ENCODE peak calls at places on chromosomes 13 and 19, in five cellular contexts. One of them, this sample, is unnamed.

GRCh38 chr19:4115050-4115817 is 8.7 kb downstream of the MAP2K2 start:
- DNase-seq in NCI-H1092: no peak
- DNase-seq in endothelial cell: no peak
- DNase-seq in body of pancreas: no peak
- DNase-seq in MV-4-11: peak
- DNase-seq in this sample: no peak

GRCh38 chr13:84446972-84447700 is 564.9 kb upstream of the SLITRK1 start:
- DNase-seq in NCI-H1092: no peak
- DNase-seq in endothelial cell: no peak
- DNase-seq in body of pancreas: no peak
- DNase-seq in MV-4-11: no peak
- DNase-seq in this sample: no peak

GRCh38 chr19:40687525-40688016 is 2.9 kb downstream of the NUMBL start:
- DNase-seq in NCI-H1092: no peak
- DNase-seq in endothelial cell: no peak
- DNase-seq in body of pancreas: peak
- DNase-seq in MV-4-11: no peak
- DNase-seq in this sample: no peak

GRCh38 chr13:20526664-20527063 is 1.0 kb upstream of the CRYL1 start:
- DNase-seq in NCI-H1092: no peak
- DNase-seq in endothelial cell: no peak
- DNase-seq in body of pancreas: no peak
- DNase-seq in MV-4-11: no peak
- DNase-seq in this sample: no peak

GRCh38 chr13:37289212-37289935 is 183.9 kb upstream of the CSNK1A1L start:
- DNase-seq in NCI-H1092: no peak
- DNase-seq in endothelial cell: no peak
- DNase-seq in body of pancreas: no peak
- DNase-seq in MV-4-11: no peak
- DNase-seq in this sample: no peak

GRCh38 chr13:26184791-26185250 is 37.3 kb downstream of the RNF6 start:
- DNase-seq in NCI-H1092: peak
- DNase-seq in endothelial cell: peak
- DNase-seq in body of pancreas: peak
- DNase-seq in MV-4-11: peak
- DNase-seq in this sample: peak

GRCh38 chr19:44637390-44637764 is 6.3 kb upstream of the PVR start:
- DNase-seq in NCI-H1092: no peak
- DNase-seq in endothelial cell: no peak
- DNase-seq in body of pancreas: no peak
- DNase-seq in MV-4-11: no peak
- DNase-seq in this sample: no peak

GRCh38 chr19:23925285-23925684 is 10.6 kb downstream of the ZNF726 start:
- DNase-seq in NCI-H1092: no peak
- DNase-seq in endothelial cell: no peak
- DNase-seq in body of pancreas: no peak
- DNase-seq in MV-4-11: no peak
- DNase-seq in this sample: no peak

GRCh38 chr13:35866801-35867200 is 264.4 kb downstream of the DCLK1 start:
- DNase-seq in NCI-H1092: no peak
- DNase-seq in endothelial cell: no peak
- DNase-seq in body of pancreas: no peak
- DNase-seq in MV-4-11: no peak
- DNase-seq in this sample: no peak

GRCh38 chr19:52735734-52736133 is 890 bp upstream of the ZNF611 start:
- DNase-seq in NCI-H1092: no peak
- DNase-seq in endothelial cell: peak
- DNase-seq in body of pancreas: peak
- DNase-seq in MV-4-11: no peak
- DNase-seq in this sample: peak

GRCh38 chr19:49439841-49440240 is 1.5 kb downstream of the SLC17A7 start:
- DNase-seq in NCI-H1092: no peak
- DNase-seq in endothelial cell: no peak
- DNase-seq in body of pancreas: no peak
- DNase-seq in MV-4-11: no peak
- DNase-seq in this sample: no peak

GRCh38 chr13:50344717-50345116 is 329.5 kb downstream of the KCNRG start:
- DNase-seq in NCI-H1092: no peak
- DNase-seq in endothelial cell: no peak
- DNase-seq in body of pancreas: no peak
- DNase-seq in MV-4-11: no peak
- DNase-seq in this sample: no peak

GRCh38 chr19:33809960-33810359 is 13.3 kb downstream of the KCTD15 start:
- DNase-seq in NCI-H1092: no peak
- DNase-seq in endothelial cell: no peak
- DNase-seq in body of pancreas: no peak
- DNase-seq in MV-4-11: no peak
- DNase-seq in this sample: no peak

GRCh38 chr13:97234742-97235141 is 12.6 kb downstream of the MBNL2 start:
- DNase-seq in NCI-H1092: no peak
- DNase-seq in endothelial cell: no peak
- DNase-seq in body of pancreas: no peak
- DNase-seq in MV-4-11: no peak
- DNase-seq in this sample: no peak

GRCh38 chr19:51382004-51382403 is 5.8 kb downstream of the LIM2 start:
- DNase-seq in NCI-H1092: no peak
- DNase-seq in endothelial cell: no peak
- DNase-seq in body of pancreas: no peak
- DNase-seq in MV-4-11: no peak
- DNase-seq in this sample: no peak

GRCh38 chr19:3653865-3654513 is 27.4 kb upstream of the CACTIN start:
- DNase-seq in NCI-H1092: no peak
- DNase-seq in endothelial cell: peak
- DNase-seq in body of pancreas: no peak
- DNase-seq in MV-4-11: no peak
- DNase-seq in this sample: no peak

GRCh38 chr13:47858678-47859050 is 142.4 kb downstream of the SUCLA2 start:
- DNase-seq in NCI-H1092: no peak
- DNase-seq in endothelial cell: no peak
- DNase-seq in body of pancreas: no peak
- DNase-seq in MV-4-11: peak
- DNase-seq in this sample: no peak

GRCh38 chr19:55305491-55305890 is 19.6 kb downstream of the TMEM150B start:
- DNase-seq in NCI-H1092: peak
- DNase-seq in endothelial cell: peak
- DNase-seq in body of pancreas: peak
- DNase-seq in MV-4-11: peak
- DNase-seq in this sample: peak

GRCh38 chr19:34209726-34210125 is 37.4 kb downstream of the LSM14A start:
- DNase-seq in NCI-H1092: no peak
- DNase-seq in endothelial cell: no peak
- DNase-seq in body of pancreas: no peak
- DNase-seq in MV-4-11: no peak
- DNase-seq in this sample: no peak

GRCh38 chr19:27876489-27876888 is 1336.5 kb downstream of the UQCRFS1 start:
- DNase-seq in NCI-H1092: no peak
- DNase-seq in endothelial cell: no peak
- DNase-seq in body of pancreas: no peak
- DNase-seq in MV-4-11: no peak
- DNase-seq in this sample: no peak

GRCh38 chr13:73224708-73225107 is 165.9 kb downstream of the KLF5 start:
- DNase-seq in NCI-H1092: no peak
- DNase-seq in endothelial cell: no peak
- DNase-seq in body of pancreas: no peak
- DNase-seq in MV-4-11: peak
- DNase-seq in this sample: no peak

GRCh38 chr13:43786766-43787517 is at the start of gene ENOX1:
- DNase-seq in NCI-H1092: peak
- DNase-seq in endothelial cell: peak
- DNase-seq in body of pancreas: peak
- DNase-seq in MV-4-11: peak
- DNase-seq in this sample: peak

GRCh38 chr13:33554919-33555791 is 262.8 kb upstream of the RFC3 start:
- DNase-seq in NCI-H1092: no peak
- DNase-seq in endothelial cell: no peak
- DNase-seq in body of pancreas: no peak
- DNase-seq in MV-4-11: no peak
- DNase-seq in this sample: no peak

GRCh38 chr13:110448230-110448629 is 113.3 kb downstream of the RAB20 start:
- DNase-seq in NCI-H1092: no peak
- DNase-seq in endothelial cell: no peak
- DNase-seq in body of pancreas: no peak
- DNase-seq in MV-4-11: no peak
- DNase-seq in this sample: no peak

GRCh38 chr19:56350416-56351045 is 35.9 kb upstream of the ZSCAN5A start:
- DNase-seq in NCI-H1092: no peak
- DNase-seq in endothelial cell: peak
- DNase-seq in body of pancreas: peak
- DNase-seq in MV-4-11: peak
- DNase-seq in this sample: peak

GRCh38 chr13:108437496-108437895 is 168.0 kb downstream of the TNFSF13B start:
- DNase-seq in NCI-H1092: no peak
- DNase-seq in endothelial cell: no peak
- DNase-seq in body of pancreas: no peak
- DNase-seq in MV-4-11: no peak
- DNase-seq in this sample: no peak

GRCh38 chr19:43534811-43535761 is 2.1 kb downstream of the ZNF575 start:
- DNase-seq in NCI-H1092: no peak
- DNase-seq in endothelial cell: peak
- DNase-seq in body of pancreas: peak
- DNase-seq in MV-4-11: no peak
- DNase-seq in this sample: peak

This sample was measured in nephron progenitor cell.